ENCODE peak calls at places on chromosomes 3 and 15, in ten cellular contexts. J is NCI-H1092; M is WTC11; I is HEK293T; F is hippocampal formation; D is stimulated activated CD4-positive, alpha-beta T cell treated with anti-CD3 and anti-CD28 coated beads, Interleukin-4, amount 100 ng/mL, for 1 hour; V is NCI-H460; A is naive thymus-derived CD4-positive, alpha-beta T cell; B is Daoy; E is immature natural killer cell. L is an unnamed sample.

GRCh38 chr3:195169011-195169410 is 101.9 kb downstream of the XXYLT1 start:
- DNase-seq in J (no peak), M (no peak), I (no peak), F (no peak), D (no peak), V (no peak), A (no peak), B (no peak), E (no peak), L (no peak)

GRCh38 chr3:124788254-124788745 is 58.0 kb downstream of the UMPS start:
- DNase-seq in J (no peak), M (no peak), I (no peak), F (no peak), D (no peak), V (no peak), A (no peak), B (no peak), E (no peak), L (no peak)

GRCh38 chr3:185290266-185290665 is 36.4 kb upstream of the EHHADH start:
- DNase-seq in J (no peak), M (no peak), I (no peak), F (no peak), D (no peak), V (peak; percentile 26), A (no peak), B (no peak), E (no peak), L (no peak)

GRCh38 chr3:56107157-56107556 is 361.1 kb downstream of the ERC2 start:
- DNase-seq in J (no peak), M (no peak), I (no peak), F (no peak), D (no peak), V (no peak), A (no peak), B (no peak), E (no peak), L (no peak)

GRCh38 chr3:123353852-123354238 is 95.0 kb downstream of the ADCY5 start:
- DNase-seq in J (no peak), M (no peak), I (no peak), F (no peak), D (no peak), V (no peak), A (no peak), B (peak; percentile 69), E (no peak), L (no peak)

GRCh38 chr3:97815149-97815917 is 6.5 kb upstream of the CRYBG3 start:
- DNase-seq in J (no peak), M (no peak), I (no peak), F (no peak), D (peak; percentile 9), V (no peak), A (no peak), B (peak; percentile 40), E (no peak), L (no peak)

GRCh38 chr15:89221543-89221942 is at the start of gene RLBP1:
- DNase-seq in J (no peak), M (no peak), I (no peak), F (no peak), D (no peak), V (no peak), A (no peak), B (peak; percentile 43), E (no peak), L (no peak)

GRCh38 chr3:46380471-46381215 is 9.9 kb downstream of the CCR5 start:
- DNase-seq in J (no peak), M (no peak), I (no peak), F (no peak), D (no peak), V (no peak), A (no peak), B (no peak), E (peak; percentile 21), L (no peak)

GRCh38 chr15:43093026-43093425 is 12.8 kb downstream of the UBR1 start:
- DNase-seq in J (no peak), M (no peak), I (no peak), F (no peak), D (no peak), V (no peak), A (no peak), B (no peak), E (no peak), L (no peak)

GRCh38 chr15:69357773-69358765 is 56.1 kb upstream of the KIF23 start:
- DNase-seq in J (no peak), M (peak; percentile 34), I (peak; percentile 47), F (no peak), D (no peak), V (no peak), A (no peak), B (no peak), E (no peak), L (peak; percentile 33)

GRCh38 chr3:109278141-109278540 is 38.2 kb downstream of the DPPA2 start:
- DNase-seq in J (no peak), M (no peak), I (no peak), F (no peak), D (no peak), V (no peak), A (no peak), B (no peak), E (no peak), L (no peak)

GRCh38 chr15:75063338-75063737 is 39.9 kb downstream of the PPCDC start:
- DNase-seq in J (no peak), M (no peak), I (no peak), F (no peak), D (no peak), V (no peak), A (no peak), B (no peak), E (no peak), L (no peak)

GRCh38 chr3:122067588-122068240 is 12.6 kb downstream of the CD86 start:
- DNase-seq in J (no peak), M (no peak), I (no peak), F (no peak), D (no peak), V (no peak), A (no peak), B (no peak), E (no peak), L (no peak)

GRCh38 chr3:126490619-126491018 is 14.9 kb upstream of the ZXDC start:
- DNase-seq in J (no peak), M (peak; percentile 45), I (no peak), F (no peak), D (no peak), V (no peak), A (no peak), B (no peak), E (no peak), L (no peak)

GRCh38 chr15:22795206-22796063 is 9.0 kb downstream of the NIPA1 start:
- DNase-seq in J (no peak), M (no peak), I (no peak), F (no peak), D (no peak), V (no peak), A (no peak), B (no peak), E (no peak), L (no peak)

GRCh38 chr3:108289159-108289558 is 7.2 kb upstream of the HHLA2 start:
- DNase-seq in J (no peak), M (no peak), I (no peak), F (no peak), D (no peak), V (no peak), A (no peak), B (no peak), E (no peak), L (no peak)

GRCh38 chr3:122005033-122005565 is 16.9 kb downstream of the ILDR1 start:
- DNase-seq in J (no peak), M (peak; percentile 35), I (no peak), F (no peak), D (peak; percentile 9), V (no peak), A (no peak), B (peak; percentile 53), E (no peak), L (no peak)

GRCh38 chr3:107897471-107898180 is 193.2 kb downstream of the CD47 start:
- DNase-seq in J (peak; percentile 2), M (no peak), I (no peak), F (no peak), D (no peak), V (no peak), A (no peak), B (peak; percentile 21), E (no peak), L (no peak)

GRCh38 chr3:17287006-17287689 is 402.4 kb downstream of the PLCL2 start:
- DNase-seq in J (no peak), M (no peak), I (no peak), F (no peak), D (no peak), V (no peak), A (no peak), B (no peak), E (no peak), L (no peak)

GRCh38 chr3:171461087-171461917 is 1.1 kb upstream of the TNIK start:
- DNase-seq in J (peak; percentile 53), M (no peak), I (peak; percentile 51), F (no peak), D (peak; percentile 36), V (no peak), A (no peak), B (no peak), E (peak; percentile 20), L (peak; percentile 12)

GRCh38 chr3:135231646-135232625 is 436.9 kb downstream of the EPHB1 start:
- DNase-seq in J (no peak), M (no peak), I (no peak), F (no peak), D (no peak), V (no peak), A (no peak), B (no peak), E (no peak), L (no peak)

GRCh38 chr15:31265871-31266711 is 60.5 kb upstream of the KLF13 start:
- DNase-seq in J (no peak), M (peak; percentile 14), I (no peak), F (peak; percentile 36), D (peak; percentile 49), V (no peak), A (peak; percentile 43), B (no peak), E (peak; percentile 82), L (no peak)

GRCh38 chr3:38143511-38143910 is 5.0 kb downstream of the MYD88 start:
- DNase-seq in J (no peak), M (no peak), I (no peak), F (no peak), D (no peak), V (no peak), A (no peak), B (no peak), E (no peak), L (no peak)

GRCh38 chr3:11716576-11717250 is 73.0 kb upstream of the VGLL4 start:
- DNase-seq in J (no peak), M (no peak), I (no peak), F (no peak), D (no peak), V (no peak), A (no peak), B (peak; percentile 4), E (no peak), L (no peak)

GRCh38 chr3:10774129-10774670 is 41.8 kb upstream of the SLC6A11 start:
- DNase-seq in J (no peak), M (no peak), I (no peak), F (no peak), D (no peak), V (no peak), A (no peak), B (no peak), E (no peak), L (no peak)

GRCh38 chr15:59958288-59958687 is 45.8 kb upstream of the FOXB1 start:
- DNase-seq in J (no peak), M (no peak), I (no peak), F (no peak), D (no peak), V (no peak), A (no peak), B (no peak), E (no peak), L (no peak)

GRCh38 chr3:24060055-24060454 is 115.0 kb downstream of the NR1D2 start:
- DNase-seq in J (no peak), M (peak; percentile 20), I (no peak), F (no peak), D (no peak), V (no peak), A (no peak), B (peak; percentile 55), E (no peak), L (no peak)

GRCh38 chr3:66428733-66429132 is 72.1 kb downstream of the LRIG1 start:
- DNase-seq in J (peak; percentile 82), M (no peak), I (no peak), F (peak; percentile 19), D (no peak), V (peak; percentile 84), A (no peak), B (peak; percentile 92), E (no peak), L (no peak)